ENCODE peak calls at places on chromosome 12, in five cellular contexts. B is activated CD8-positive, alpha-beta memory T cell treated with anti-CD3 and anti-CD28 coated beads for 24 hours; Y is EL; X is RPMI7951; W is foreskin fibroblast. O is an unnamed sample.

GRCh38 chr12:121774968-121775474 is 18.5 kb downstream of the RHOF start:
- DNase-seq in B (no peak), X (no peak), W (no peak), Y (no peak), O (no peak)

GRCh38 chr12:124646385-124647230 is 79.2 kb upstream of the NCOR2 start:
- DNase-seq in W (no peak), X (no peak), Y (no peak), B (peak), O (no peak)

GRCh38 chr12:122354958-122355641 is 67.4 kb downstream of the CLIP1 start:
- DNase-seq in Y (no peak), X (no peak), W (no peak), B (no peak), O (no peak)

GRCh38 chr12:109888179-109889020 is 8.1 kb upstream of the GLTP start:
- DNase-seq in Y (peak), B (peak), W (peak), X (peak), O (peak)

GRCh38 chr12:89288959-89289358 is 63.3 kb downstream of the DUSP6 start:
- DNase-seq in Y (no peak), W (peak), B (no peak), X (no peak), O (no peak)

GRCh38 chr12:64814432-64814831 is 10.0 kb upstream of the TBC1D30 start:
- DNase-seq in W (no peak), X (no peak), B (no peak), Y (no peak), O (no peak)

GRCh38 chr12:102903318-102904007 is 13.6 kb downstream of the PAH start:
- DNase-seq in Y (no peak), X (no peak), B (no peak), W (no peak), O (no peak)

GRCh38 chr12:26097046-26097878 is 27.6 kb downstream of the BHLHE41 start:
- DNase-seq in B (peak), Y (peak), X (peak), W (peak), O (peak)

GRCh38 chr12:53740130-53740491 is 11.7 kb downstream of the CISTR start:
- DNase-seq in B (no peak), W (no peak), Y (no peak), X (no peak), O (no peak)

GRCh38 chr12:89882051-89882450 is 173.4 kb upstream of the ATP2B1 start:
- DNase-seq in B (no peak), X (peak), Y (peak), W (peak), O (no peak)

GRCh38 chr12:16949351-16949750 is 343.4 kb upstream of the LMO3 start:
- DNase-seq in X (no peak), B (no peak), W (no peak), Y (no peak), O (no peak)

GRCh38 chr12:106133136-106134087 is 5.3 kb downstream of the NUAK1 start:
- DNase-seq in W (peak), Y (peak), X (peak), B (no peak), O (no peak)

GRCh38 chr12:32005496-32006125 is 46.4 kb downstream of the RESF1 start:
- DNase-seq in B (peak), Y (no peak), X (no peak), W (no peak), O (no peak)

O was measured in AML-193.